ENCODE peak calls at places on chromosomes 1 and 21, in six cellular contexts. Z is NB4, H is kidney epithelial cell, W is stomach, F is left ventricle myocardium inferior, A is BE2C. B is an unnamed sample.
A peak's percentile ranks its signal among the peaks of the same experiment; 100 is the strongest.

GRCh38 chr1:205049479-205049878 is 6.5 kb downstream of the CNTN2 start:
- DNase-seq in A (no peak), H (no peak), W (no peak), F (no peak), Z (no peak), B (no peak)

GRCh38 chr1:86705633-86705985 is 1.2 kb downstream of the SH3GLB1 start:
- DNase-seq in A (no peak), H (no peak), W (no peak), F (no peak), Z (no peak), B (peak; percentile 44)

GRCh38 chr1:8078176-8078671 is 52.1 kb upstream of the ERRFI1 start:
- DNase-seq in F (no peak), H (peak; percentile 83), A (no peak), Z (no peak), W (no peak), B (no peak)

GRCh38 chr1:206760590-206760989 is 10.0 kb upstream of the IL19 start:
- DNase-seq in Z (no peak), A (no peak), H (no peak), F (no peak), W (no peak), B (no peak)

GRCh38 chr1:150568567-150568966 is 10.8 kb downstream of the MCL1 start:
- DNase-seq in Z (no peak), H (no peak), F (no peak), W (no peak), A (no peak), B (no peak)

GRCh38 chr1:53348491-53349368 is 20.9 kb upstream of the LRP8 start:
- DNase-seq in Z (no peak), H (no peak), A (no peak), W (peak; percentile 8), F (no peak), B (no peak)

GRCh38 chr1:113875714-113876113 is 4.2 kb upstream of the PTPN22 start:
- DNase-seq in F (no peak), A (no peak), H (no peak), W (no peak), Z (no peak), B (no peak)

GRCh38 chr1:182723195-182723594 is 38.8 kb upstream of the RGS8 start:
- DNase-seq in F (peak; percentile 67), W (no peak), A (no peak), H (no peak), Z (no peak), B (peak; percentile 47)

GRCh38 chr1:183032122-183032921 is 9.1 kb downstream of the LAMC1 start:
- DNase-seq in A (no peak), W (no peak), Z (peak; percentile 31), H (no peak), F (no peak), B (no peak)

GRCh38 chr21:44005071-44005470 is 7.0 kb upstream of the TRAPPC10 start:
- DNase-seq in H (no peak), W (no peak), A (no peak), Z (no peak), F (no peak), B (no peak)

GRCh38 chr21:44003307-44003966 is 8.7 kb upstream of the TRAPPC10 start:
- DNase-seq in H (no peak), A (no peak), W (no peak), Z (no peak), F (no peak), B (no peak)

GRCh38 chr21:44005593-44005992 is 6.5 kb upstream of the TRAPPC10 start:
- DNase-seq in Z (no peak), W (no peak), A (no peak), F (no peak), H (no peak), B (no peak)

GRCh38 chr21:44006017-44006624 is 6.0 kb upstream of the TRAPPC10 start:
- DNase-seq in F (no peak), W (no peak), H (peak; percentile 81), A (no peak), Z (no peak), B (no peak)

DNA sequence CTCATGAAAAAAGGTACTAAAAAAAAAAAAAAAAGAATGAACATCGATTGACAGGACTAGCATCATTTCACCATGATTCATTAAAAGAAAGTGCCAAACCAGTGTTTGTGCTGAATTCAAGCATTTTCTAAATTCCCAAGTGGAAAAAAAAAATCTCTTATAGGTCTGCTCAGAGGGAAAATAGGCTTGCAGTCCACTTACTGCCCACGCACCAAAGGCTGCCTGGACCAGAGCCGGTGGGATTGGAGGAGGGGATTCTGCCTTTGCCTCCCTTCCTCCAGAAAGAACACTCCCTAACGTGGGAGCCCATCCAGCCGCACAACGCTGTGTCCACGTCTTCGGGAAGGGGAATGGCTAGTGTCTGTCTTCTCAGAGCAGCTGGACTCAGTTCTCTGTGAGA is 5.5 kb upstream of the TRAPPC10 start:
- DNase-seq in Z (no peak), A (no peak), W (no peak), F (peak; percentile 62), H (no peak), B (no peak)
- H3K4me3 ChIP-seq in Z (no peak overlapping the region), A (no peak overlapping the region), W (no peak overlapping the region), F (no peak overlapping the region), H (no peak overlapping the region), B (no peak overlapping the region)

DNA sequence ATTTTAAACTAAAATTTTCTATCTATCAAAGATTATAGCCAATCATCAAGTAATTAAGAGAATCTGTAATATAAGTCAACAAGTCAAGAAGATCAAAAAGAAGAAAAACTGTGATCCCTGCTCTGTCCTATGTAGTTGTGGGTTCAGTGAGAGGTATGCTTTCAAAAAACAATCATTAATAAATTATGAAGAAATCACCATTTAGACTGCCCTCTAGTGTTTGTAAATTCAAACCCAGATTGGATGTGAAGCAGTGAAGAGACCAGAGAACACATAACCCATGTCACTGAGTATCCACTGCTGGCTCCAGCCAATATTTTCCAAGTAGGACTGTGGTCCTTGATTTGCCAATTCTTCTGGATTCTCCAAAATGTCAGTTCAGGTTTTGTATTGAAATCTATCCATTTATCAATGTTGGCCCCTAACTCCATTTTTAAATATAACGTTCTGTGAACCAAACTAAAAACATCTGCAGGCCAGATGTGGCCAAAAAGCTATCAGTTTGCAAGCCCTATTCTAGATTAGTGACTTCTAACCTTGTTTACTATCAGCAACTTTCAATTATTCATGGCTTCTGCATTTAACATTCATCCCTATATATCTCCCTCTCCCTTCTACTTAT is 467.5 kb upstream of the CXADR start:
- DNase-seq in Z (peak; percentile 8), W (no peak), F (no peak), A (no peak), H (no peak), B (no peak)
- TF ChIP-seq CTCF in Z (no peak), W (no peak), F (peak; percentile 61), A (peak; percentile 60), H (peak; percentile 55), B (no peak)

DNA sequence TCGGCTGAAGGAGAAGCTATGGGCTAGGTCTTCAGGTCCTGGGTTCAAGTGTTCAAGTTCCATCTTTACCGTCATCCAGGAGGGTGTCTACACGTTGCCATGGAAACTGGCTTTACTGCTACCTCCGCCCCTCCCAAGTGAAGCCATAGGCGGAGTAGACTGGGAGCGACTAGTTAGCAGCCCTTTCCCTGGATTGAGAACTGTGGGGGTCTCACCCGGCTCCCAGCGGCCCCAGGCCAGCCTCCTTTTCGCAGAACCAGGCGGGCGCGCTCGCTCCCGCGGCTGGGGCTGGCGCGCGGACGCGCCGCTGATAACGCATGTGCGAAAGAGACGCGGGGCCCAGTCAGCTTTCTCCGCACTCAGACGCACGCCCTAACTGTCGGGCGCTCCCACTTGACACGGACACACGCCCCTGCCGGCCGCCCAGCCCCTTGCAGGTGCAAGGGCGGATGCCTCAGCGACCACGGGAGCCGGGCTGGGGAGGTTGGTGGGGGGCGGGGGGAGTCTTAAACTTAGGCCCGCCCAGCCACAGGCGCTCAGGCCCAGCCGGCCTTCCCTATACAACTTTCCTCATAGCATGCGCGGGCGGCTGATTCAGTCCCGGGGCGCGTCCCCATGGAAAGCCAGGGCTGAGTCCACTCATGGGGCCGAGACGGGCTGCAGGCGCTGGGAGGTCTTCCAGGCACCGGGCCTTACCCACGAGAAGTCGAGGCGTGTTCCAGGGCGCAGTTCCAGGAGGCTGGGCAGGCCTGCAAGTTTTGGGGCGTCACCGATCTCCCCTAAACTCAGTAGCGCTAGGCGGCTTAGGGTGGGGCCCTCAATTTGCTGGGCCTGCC is 7.4 kb downstream of the EFNA4 start:
- DNase-seq in F (peak; percentile 78), W (peak; percentile 83), Z (peak; percentile 71), A (peak; percentile 89), H (no peak), B (peak; percentile 91)
- H3K4me3 ChIP-seq in F (peak overlapping the region; percentile 66), W (peak overlapping the region; percentile 41), Z (no peak overlapping the region), A (peak overlapping the region; percentile 73), H (peak overlapping the region; percentile 1), B (peak overlapping the region; percentile 9)

GRCh38 chr1:41513388-41513745 is 28.9 kb upstream of the EDN2 start:
- DNase-seq in Z (no peak), W (no peak), F (no peak), A (peak; percentile 18), H (no peak), B (no peak)
- TF ChIP-seq CTCF in Z (peak; percentile 60), W (no peak), F (peak; percentile 34), A (peak; percentile 25), H (peak; percentile 33), B (no peak)

GRCh38 chr1:207858271-207858670 is 52.7 kb downstream of the CD34 start:
- DNase-seq in F (no peak), W (no peak), Z (no peak), A (no peak), H (no peak), B (no peak)

GRCh38 chr1:207860531-207860930 is 50.4 kb downstream of the CD34 start:
- DNase-seq in W (no peak), A (no peak), Z (no peak), H (no peak), F (no peak), B (no peak)

GRCh38 chr1:207856276-207857023 is 54.5 kb downstream of the CD34 start:
- DNase-seq in F (no peak), A (no peak), H (no peak), W (no peak), Z (no peak), B (no peak)

GRCh38 chr1:207857447-207857846 is 53.5 kb downstream of the CD34 start:
- DNase-seq in A (no peak), H (no peak), W (no peak), Z (no peak), F (no peak), B (no peak)

GRCh38 chr1:207858806-207859205 is 52.1 kb downstream of the CD34 start:
- DNase-seq in F (no peak), A (no peak), H (no peak), Z (no peak), W (no peak), B (no peak)
- H3K4me3 ChIP-seq in F (no peak overlapping the region), A (no peak overlapping the region), H (no peak overlapping the region), Z (no peak overlapping the region), W (no peak overlapping the region), B (no peak overlapping the region)

GRCh38 chr1:94039871-94040569 is 80.9 kb downstream of the ABCA4 start:
- DNase-seq in A (peak; percentile 55), H (no peak), Z (no peak), F (peak; percentile 50), W (no peak), B (no peak)
- TF ChIP-seq CTCF in A (no peak), H (no peak), Z (no peak), F (peak; percentile 35), W (no peak), B (no peak)

GRCh38 chr1:10530281-10530740 is 55.6 kb downstream of the PEX14 start:
- DNase-seq in A (peak; percentile 61), W (peak; percentile 61), H (no peak), F (peak; percentile 23), Z (peak; percentile 44), B (no peak)
- H3K4me3 ChIP-seq in A (no peak overlapping the region), W (no peak overlapping the region), H (no peak overlapping the region), F (no peak overlapping the region), Z (no peak overlapping the region), B (no peak overlapping the region)

GRCh38 chr1:192766876-192767275 is 42.0 kb upstream of the RGS2 start:
- DNase-seq in A (no peak), F (no peak), Z (no peak), H (no peak), W (no peak), B (no peak)
- TF ChIP-seq CTCF in A (peak; percentile 31), F (no peak), Z (no peak), H (no peak), W (no peak), B (no peak)

B was measured in mucosa of descending colon.